ENCODE peak calls at places on chromosomes 3 and 15, in five cellular contexts. O is T-cell, Q is AML-193, I is H9, E is lower lobe of right lung. P is an unnamed sample.

GRCh38 chr3:48528754-48529153 is 24.8 kb upstream of the SHISA5 start:
- DNase-seq in O (no peak), Q (peak), I (no peak), E (no peak), P (no peak)

GRCh38 chr3:194991338-194991654 is 279.7 kb downstream of the XXYLT1 start:
- DNase-seq in O (no peak), Q (no peak), I (no peak), E (no peak), P (no peak)

GRCh38 chr3:49721861-49722781 is 1.6 kb downstream of the GMPPB start:
- DNase-seq in O (no peak), Q (no peak), I (no peak), E (no peak), P (peak)

GRCh38 chr3:100634493-100635272 is 25.3 kb downstream of the ADGRG7 start:
- DNase-seq in O (no peak), Q (peak), I (no peak), E (no peak), P (no peak)

GRCh38 chr15:93362821-93363220 is 273.8 kb upstream of the RGMA start:
- DNase-seq in O (no peak), Q (no peak), I (peak), E (no peak), P (no peak)

GRCh38 chr3:146967786-146968185 is 362.6 kb upstream of the PLSCR5 start:
- DNase-seq in O (no peak), Q (no peak), I (no peak), E (no peak), P (no peak)

GRCh38 chr3:67605377-67605776 is 49.0 kb downstream of the SUCLG2 start:
- DNase-seq in O (no peak), Q (no peak), I (no peak), E (no peak), P (no peak)

GRCh38 chr3:100695696-100696095 is 13.6 kb upstream of the TFG start:
- DNase-seq in O (no peak), Q (no peak), I (no peak), E (no peak), P (no peak)

P was measured in chondrocyte.